ENCODE peak calls at places on chromosomes 12 and 14, in six cellular contexts. I is mammary epithelial cell, B is tibial artery, V is AG09309, D is GM20000, Q is ovary. M is an unnamed sample.

GRCh38 chr14:97978336-97978735 is 1181.2 kb downstream of the VRK1 start:
- DNase-seq in Q (peak), D (no peak), V (no peak), B (peak), I (peak), M (peak)

GRCh38 chr14:55249423-55249822 is 21.8 kb upstream of the FBXO34 start:
- DNase-seq in B (no peak), D (no peak), I (no peak), Q (no peak), V (no peak), M (no peak)

GRCh38 chr12:16197600-16197999 is 79.9 kb downstream of the SLC15A5 start:
- DNase-seq in I (no peak), Q (no peak), V (no peak), B (no peak), D (no peak), M (no peak)

GRCh38 chr12:109839444-109839843 is 6.2 kb upstream of the TRPV4 start:
- DNase-seq in B (no peak), V (no peak), Q (no peak), D (no peak), I (no peak), M (no peak)

GRCh38 chr14:60878536-60878935 is 102.3 kb downstream of the TRMT5 start:
- DNase-seq in Q (no peak), V (no peak), D (no peak), I (peak), B (no peak), M (peak)

GRCh38 chr12:12195516-12195915 is 71.3 kb downstream of the LRP6 start:
- DNase-seq in I (no peak), B (no peak), V (no peak), Q (no peak), D (no peak), M (no peak)

GRCh38 chr12:88590851-88591250 is 10.6 kb upstream of the KITLG start:
- DNase-seq in V (peak), D (no peak), I (no peak), B (no peak), Q (no peak), M (no peak)

GRCh38 chr14:104865631-104866441 is 768 bp downstream of the CEP170B start:
- DNase-seq in Q (peak), B (peak), V (peak), I (peak), D (peak), M (peak)

GRCh38 chr12:14239350-14239934 is 126.0 kb upstream of the ATF7IP start:
- DNase-seq in V (no peak), I (peak), B (no peak), D (peak), Q (no peak), M (peak)

GRCh38 chr12:88185988-88186387 is 43.9 kb downstream of the TMTC3 start:
- DNase-seq in I (peak), V (peak), B (no peak), Q (no peak), D (no peak), M (no peak)

GRCh38 chr12:27436768-27437167 is 9.8 kb upstream of the SMCO2 start:
- DNase-seq in D (no peak), V (no peak), Q (no peak), I (no peak), B (no peak), M (peak)

GRCh38 chr12:124796303-124796957 is 67.2 kb downstream of the SCARB1 start:
- DNase-seq in V (no peak), D (no peak), Q (no peak), I (no peak), B (no peak), M (peak)

GRCh38 chr12:90816353-90817089 is 138.5 kb downstream of the CCER1 start:
- DNase-seq in V (peak), B (no peak), Q (no peak), I (peak), D (no peak), M (no peak)

GRCh38 chr14:103859416-103860202 is 12.2 kb upstream of the PPP1R13B start:
- DNase-seq in D (no peak), B (no peak), V (no peak), I (no peak), Q (no peak), M (no peak)

GRCh38 chr12:52820521-52820920 is 6.6 kb upstream of the KRT4 start:
- DNase-seq in I (no peak), D (no peak), V (no peak), B (no peak), Q (no peak), M (no peak)

GRCh38 chr14:76762617-76763361 is 1.5 kb downstream of the VASH1 start:
- DNase-seq in B (peak), V (no peak), Q (no peak), D (no peak), I (no peak), M (no peak)

GRCh38 chr14:98226411-98226810 is 1045.6 kb downstream of the BCL11B start:
- DNase-seq in I (no peak), Q (no peak), D (no peak), V (no peak), B (peak), M (no peak)

GRCh38 chr14:21191809-21192446 is 36.1 kb upstream of the OR5AU1 start:
- DNase-seq in Q (peak), B (peak), I (peak), V (no peak), D (peak), M (peak)

GRCh38 chr12:69898236-69898635 is 73.2 kb downstream of the MYRFL start:
- DNase-seq in D (no peak), I (peak), V (no peak), Q (no peak), B (no peak), M (no peak)

GRCh38 chr12:17215754-17216153 is 609.8 kb upstream of the LMO3 start:
- DNase-seq in B (no peak), I (no peak), Q (no peak), V (no peak), D (no peak), M (no peak)

GRCh38 chr14:89444044-89444443 is 27.0 kb upstream of the FOXN3 start:
- DNase-seq in Q (no peak), D (peak), B (peak), V (no peak), I (no peak), M (peak)

GRCh38 chr12:81974762-81975161 is 215.6 kb upstream of the PPFIA2 start:
- DNase-seq in V (no peak), Q (no peak), I (no peak), D (no peak), B (no peak), M (no peak)

GRCh38 chr14:102088012-102088792 is 1.4 kb upstream of the HSP90AA1 start:
- DNase-seq in V (no peak), D (peak), B (peak), Q (peak), I (peak), M (peak)

GRCh38 chr14:31414190-31414833 is 6.0 kb downstream of the HEATR5A start:
- DNase-seq in V (no peak), D (no peak), Q (no peak), B (no peak), I (peak), M (no peak)

GRCh38 chr12:48198619-48198973 is 4.5 kb downstream of the OR10AD1 start:
- DNase-seq in D (no peak), I (no peak), Q (peak), B (peak), V (no peak), M (peak)

GRCh38 chr12:99810718-99811593 is 163.4 kb downstream of the GARIN6 start:
- DNase-seq in D (peak), V (no peak), B (no peak), Q (no peak), I (peak), M (no peak)

GRCh38 chr14:105526781-105527380 is 498 bp downstream of the TMEM121 start:
- DNase-seq in D (no peak), V (no peak), B (peak), Q (no peak), I (no peak), M (peak)

GRCh38 chr12:85740190-85740589 is 96.0 kb downstream of the RASSF9 start:
- DNase-seq in Q (no peak), B (no peak), D (no peak), I (no peak), V (no peak), M (no peak)

GRCh38 chr12:2311001-2311778 is 258.4 kb downstream of the CACNA1C start:
- DNase-seq in B (no peak), Q (no peak), D (no peak), I (no peak), V (peak), M (no peak)

GRCh38 chr14:106129274-106129673 is 602.9 kb downstream of the TMEM121 start:
- DNase-seq in I (no peak), D (no peak), Q (no peak), V (no peak), B (no peak), M (peak)

GRCh38 chr12:121990692-121991603 is 30.7 kb upstream of the BCL7A start:
- DNase-seq in D (peak), I (no peak), V (no peak), B (no peak), Q (no peak), M (peak)

GRCh38 chr12:88578821-88579518 is 1.3 kb downstream of the KITLG start:
- DNase-seq in I (peak), V (no peak), B (no peak), Q (no peak), D (no peak), M (no peak)

GRCh38 chr12:131829795-131830334 is 1.7 kb downstream of the MMP17 start:
- DNase-seq in I (no peak), V (no peak), B (no peak), Q (peak), D (no peak), M (no peak)

GRCh38 chr12:93852067-93852466 is 174.9 kb downstream of the CRADD start:
- DNase-seq in B (no peak), D (no peak), V (no peak), Q (no peak), I (no peak), M (no peak)

GRCh38 chr14:101135796-101136742 is 232.5 kb upstream of the RTL1 start:
- DNase-seq in I (no peak), V (no peak), B (peak), D (no peak), Q (no peak), M (no peak)

GRCh38 chr12:80868576-80868975 is 69.2 kb downstream of the LIN7A start:
- DNase-seq in Q (no peak), D (no peak), B (no peak), I (no peak), V (no peak), M (no peak)

GRCh38 chr12:54463484-54463883 is 9.9 kb downstream of the GTSF1 start:
- DNase-seq in V (no peak), D (no peak), Q (no peak), I (no peak), B (no peak), M (no peak)

GRCh38 chr14:50667491-50668007 is 557 bp downstream of the SAV1 start:
- DNase-seq in V (no peak), I (peak), Q (peak), B (peak), D (peak), M (peak)

GRCh38 chr12:46263140-46264017 is 5.5 kb downstream of the SLC38A1 start:
- DNase-seq in I (no peak), D (no peak), Q (no peak), V (no peak), B (no peak), M (no peak)
- TF ChIP-seq CTCF in I (peak), D (no peak), Q (no peak), V (peak), B (peak), M (no peak)

GRCh38 chr12:89706551-89707348 is 1.9 kb downstream of the ATP2B1 start:
- DNase-seq in Q (no peak), B (peak), D (no peak), V (no peak), I (peak), M (peak)
- TF ChIP-seq CTCF in Q (no peak), B (no peak), D (no peak), V (no peak), I (no peak), M (no peak)

GRCh38 chr12:6373022-6373787 is 2.2 kb downstream of the SCNN1A start:
- DNase-seq in Q (no peak), D (no peak), V (no peak), I (no peak), B (no peak), M (no peak)

GRCh38 chr12:6372403-6373003 is 2.9 kb downstream of the SCNN1A start:
- DNase-seq in B (no peak), I (peak), V (peak), Q (no peak), D (no peak), M (peak)

GRCh38 chr12:6369916-6370575 is 5.3 kb downstream of the SCNN1A start:
- DNase-seq in D (no peak), B (no peak), Q (no peak), V (no peak), I (no peak), M (no peak)

GRCh38 chr12:6370576-6370935 is 4.8 kb downstream of the SCNN1A start:
- DNase-seq in D (no peak), Q (no peak), B (no peak), I (no peak), V (no peak), M (no peak)

GRCh38 chr12:6370994-6371754 is 4.2 kb downstream of the SCNN1A start:
- DNase-seq in Q (no peak), I (peak), D (no peak), V (no peak), B (no peak), M (peak)
- TF ChIP-seq CTCF in Q (no peak), I (peak), D (no peak), V (peak), B (no peak), M (no peak)

GRCh38 chr12:58819345-58819744 is 101.0 kb downstream of the LRIG3 start:
- DNase-seq in D (no peak), V (no peak), B (no peak), Q (no peak), I (no peak), M (no peak)
- TF ChIP-seq CTCF in D (no peak), V (no peak), B (no peak), Q (no peak), I (no peak), M (no peak)

GRCh38 chr14:73759714-73760597 is 45.8 kb upstream of the PNMA1 start:
- DNase-seq in Q (peak), D (peak), B (peak), I (peak), V (peak), M (peak)
- TF ChIP-seq CTCF in Q (no peak), D (no peak), B (peak), I (no peak), V (no peak), M (no peak)

GRCh38 chr12:67647547-67648305 is 819 bp upstream of the DYRK2 start:
- DNase-seq in I (peak), Q (peak), V (no peak), B (peak), D (peak), M (peak)
- TF ChIP-seq CTCF in I (peak), Q (no peak), V (peak), B (peak), D (no peak), M (no peak)

GRCh38 chr12:105507311-105508035 is 177.0 kb downstream of the C12orf75 start:
- DNase-seq in B (no peak), D (no peak), I (no peak), V (no peak), Q (no peak), M (no peak)

GRCh38 chr12:105502426-105502930 is 172.0 kb downstream of the C12orf75 start:
- DNase-seq in Q (no peak), V (no peak), I (no peak), D (no peak), B (no peak), M (no peak)

GRCh38 chr12:105506678-105507310 is 176.3 kb downstream of the C12orf75 start:
- DNase-seq in V (no peak), Q (no peak), B (no peak), D (no peak), I (peak), M (no peak)

GRCh38 chr12:105508096-105508495 is 177.6 kb downstream of the C12orf75 start:
- DNase-seq in Q (no peak), D (no peak), V (no peak), B (no peak), I (peak), M (no peak)

DNA sequence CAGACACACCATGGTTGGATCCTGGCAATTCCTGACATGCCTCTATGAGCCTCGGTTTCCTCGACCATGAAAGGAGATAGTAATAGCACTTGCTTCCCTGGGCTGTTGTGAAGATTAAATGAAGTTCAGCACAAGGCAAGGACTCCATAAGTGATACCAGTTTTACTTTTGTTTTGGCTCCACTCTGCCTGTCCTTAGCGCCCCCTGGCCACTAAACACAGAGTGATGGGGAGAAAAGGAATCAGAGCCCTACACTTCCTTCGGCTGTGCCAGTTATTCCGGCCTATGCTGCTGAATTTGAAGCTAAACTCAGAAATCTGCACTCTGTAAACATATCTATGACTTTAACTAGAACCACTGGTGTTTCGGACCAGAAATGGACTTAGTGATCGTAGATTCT is 173.8 kb downstream of the C12orf75 start:
- DNase-seq in D (peak), Q (no peak), V (no peak), B (no peak), I (no peak), M (no peak)
- TF ChIP-seq CTCF in D (peak), Q (no peak), V (no peak), B (no peak), I (no peak), M (no peak)

DNA sequence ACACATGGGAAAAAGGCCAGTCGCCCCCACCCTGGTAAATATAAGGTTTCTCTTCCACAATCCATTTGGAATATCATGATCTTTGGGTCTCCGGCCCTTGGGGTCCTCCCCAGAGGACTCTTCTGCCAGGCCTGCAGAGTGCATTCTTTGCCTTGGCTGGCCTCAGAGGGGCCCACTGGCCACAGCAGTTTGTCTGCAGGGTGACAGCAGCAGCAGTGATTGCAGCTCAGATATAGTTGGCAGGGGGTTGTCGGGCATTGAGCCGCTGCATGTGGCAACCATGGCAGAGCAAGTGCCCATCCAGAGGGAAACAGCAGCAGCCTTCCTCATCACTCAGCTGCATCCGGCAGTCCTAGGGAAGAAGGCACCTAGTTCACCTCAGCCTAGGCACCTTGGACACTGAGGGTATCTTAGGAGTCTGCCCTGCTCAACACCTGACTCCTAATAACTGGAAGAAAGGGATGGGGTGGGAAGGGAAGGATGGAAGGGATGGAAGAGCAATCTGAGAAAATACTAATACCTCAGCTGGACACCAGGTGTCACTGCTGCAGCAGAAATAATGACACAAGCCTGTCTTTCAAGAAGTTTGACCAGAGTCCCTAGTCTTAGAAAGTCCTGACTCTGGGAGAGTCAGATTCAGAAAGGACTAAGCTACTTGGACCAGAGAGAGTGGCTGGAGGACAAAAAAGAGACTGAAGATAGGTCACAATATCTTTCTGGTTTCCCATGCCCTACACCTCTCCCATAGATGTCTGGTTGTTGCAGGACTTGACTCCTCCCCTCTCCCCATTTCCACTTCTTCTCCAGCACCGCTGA is 8.9 kb downstream of the AJUBA start:
- DNase-seq in I (peak), Q (no peak), B (no peak), V (no peak), D (peak), M (peak)
- TF ChIP-seq CTCF in I (peak), Q (peak), B (peak), V (peak), D (peak), M (peak)